ENCODE peak calls at places on chromosome 10, in eight cellular contexts. O is sciatic nerve; R is naive thymus-derived CD4-positive, alpha-beta T cell; U is HFFc6; J is mesenchymal stem cell; S is NCI-H526; F is brain microvascular endothelial cell; M is iris pigment epithelial cell. Q is an unnamed sample.

GRCh38 chr10:95121904-95122303 is 52.6 kb upstream of the CYP2C8 start:
- DNase-seq in O (no peak), R (no peak), U (no peak), J (peak; percentile 17), S (no peak), F (no peak), M (peak; percentile 16), Q (peak; percentile 16)

GRCh38 chr10:92011560-92012214 is 88.1 kb downstream of the BTAF1 start:
- DNase-seq in O (no peak), R (no peak), U (peak; percentile 75), J (peak; percentile 59), S (no peak), F (peak; percentile 41), M (peak; percentile 82), Q (peak; percentile 75)

GRCh38 chr10:96832721-96833219 is 672 bp downstream of the LCOR start:
- DNase-seq in O (peak; percentile 91), R (peak; percentile 94), U (peak; percentile 70), J (peak; percentile 79), S (peak; percentile 86), F (peak; percentile 53), M (peak; percentile 68), Q (peak; percentile 52)

GRCh38 chr10:767211-767610 is 77.7 kb upstream of the DIP2C start:
- DNase-seq in O (no peak), R (no peak), U (no peak), J (no peak), S (no peak), F (no peak), M (no peak), Q (peak; percentile 32)

GRCh38 chr10:61028861-61029361 is 84.9 kb upstream of the RHOBTB1 start:
- DNase-seq in O (no peak), R (no peak), U (peak; percentile 59), J (peak; percentile 38), S (no peak), F (peak; percentile 56), M (no peak), Q (peak; percentile 61)

GRCh38 chr10:128474571-128474970 is 348.3 kb upstream of the MKI67 start:
- DNase-seq in O (no peak), R (no peak), U (no peak), J (no peak), S (no peak), F (no peak), M (no peak), Q (no peak)

GRCh38 chr10:25912796-25913195 is 21.2 kb upstream of the MYO3A start:
- DNase-seq in O (no peak), R (no peak), U (no peak), J (no peak), S (no peak), F (no peak), M (no peak), Q (no peak)

GRCh38 chr10:51860257-51860656 is 160.9 kb upstream of the CSTF2T start:
- DNase-seq in O (no peak), R (no peak), U (peak; percentile 18), J (peak; percentile 41), S (no peak), F (peak; percentile 62), M (peak; percentile 2), Q (peak; percentile 20)

GRCh38 chr10:43201545-43202131 is 63.4 kb downstream of the CSGALNACT2 start:
- DNase-seq in O (peak; percentile 63), R (peak; percentile 18), U (no peak), J (no peak), S (no peak), F (no peak), M (no peak), Q (no peak)

GRCh38 chr10:124003070-124003419 is 90.4 kb downstream of the CHST15 start:
- DNase-seq in O (peak; percentile 43), R (no peak), U (no peak), J (no peak), S (no peak), F (no peak), M (no peak), Q (no peak)

GRCh38 chr10:6278519-6279120 is 75.9 kb downstream of the PFKFB3 start:
- DNase-seq in O (no peak), R (no peak), U (no peak), J (peak; percentile 47), S (no peak), F (peak; percentile 33), M (no peak), Q (peak; percentile 27)

GRCh38 chr10:71513896-71514295 is 117.2 kb downstream of the CDH23 start:
- DNase-seq in O (no peak), R (no peak), U (no peak), J (no peak), S (no peak), F (no peak), M (no peak), Q (no peak)

GRCh38 chr10:89160339-89160738 is 46.8 kb downstream of the CH25H start:
- DNase-seq in O (no peak), R (no peak), U (no peak), J (no peak), S (no peak), F (no peak), M (no peak), Q (no peak)

GRCh38 chr10:132571565-132572544 is 34.3 kb downstream of the INPP5A start:
- DNase-seq in O (no peak), R (peak; percentile 72), U (peak; percentile 85), J (peak; percentile 87), S (peak; percentile 56), F (peak; percentile 84), M (peak; percentile 89), Q (peak; percentile 78)

GRCh38 chr10:117439243-117439912 is 64.1 kb upstream of the PDZD8 start:
- DNase-seq in O (peak; percentile 63), R (no peak), U (peak; percentile 91), J (peak; percentile 42), S (no peak), F (no peak), M (peak; percentile 87), Q (peak; percentile 68)

GRCh38 chr10:43867667-43868361 is 219.1 kb upstream of the ZNF32 start:
- DNase-seq in O (peak; percentile 40), R (no peak), U (peak; percentile 93), J (peak; percentile 86), S (no peak), F (peak; percentile 74), M (peak; percentile 74), Q (peak; percentile 73)

GRCh38 chr10:122126763-122127659 is 138.0 kb downstream of the TACC2 start:
- DNase-seq in O (no peak), R (no peak), U (peak; percentile 88), J (peak; percentile 96), S (no peak), F (peak; percentile 89), M (peak; percentile 95), Q (peak; percentile 89)

GRCh38 chr10:72226418-72227027 is 10.4 kb upstream of the ASCC1 start:
- DNase-seq in O (peak; percentile 19), R (no peak), U (no peak), J (no peak), S (no peak), F (no peak), M (no peak), Q (no peak)

GRCh38 chr10:62817120-62817762 is 1.1 kb upstream of the EGR2 start:
- DNase-seq in O (peak; percentile 82), R (peak; percentile 83), U (no peak), J (no peak), S (peak; percentile 26), F (no peak), M (no peak), Q (peak; percentile 45)

GRCh38 chr10:110416776-110417732 is 80.7 kb upstream of the DUSP5 start:
- DNase-seq in O (no peak), R (no peak), U (no peak), J (no peak), S (no peak), F (no peak), M (no peak), Q (no peak)

GRCh38 chr10:45594276-45595157 is 78.1 kb downstream of the ZFAND4 start:
- DNase-seq in O (peak; percentile 96), R (peak; percentile 94), U (peak; percentile 82), J (peak; percentile 90), S (peak; percentile 92), F (peak; percentile 71), M (peak; percentile 86), Q (peak; percentile 81)

GRCh38 chr10:106175760-106176377 is 988.6 kb downstream of the SORCS1 start:
- DNase-seq in O (no peak), R (no peak), U (no peak), J (no peak), S (peak; percentile 1), F (no peak), M (peak; percentile 34), Q (peak; percentile 41)

GRCh38 chr10:4131407-4132215 is 346.6 kb upstream of the KLF6 start:
- DNase-seq in O (no peak), R (no peak), U (peak; percentile 95), J (peak; percentile 94), S (no peak), F (peak; percentile 78), M (peak; percentile 94), Q (peak; percentile 74)

GRCh38 chr10:103693070-103693811 is 162.1 kb downstream of the SH3PXD2A start:
- DNase-seq in O (no peak), R (peak; percentile 48), U (no peak), J (peak; percentile 44), S (peak; percentile 32), F (no peak), M (no peak), Q (no peak)

GRCh38 chr10:49174261-49174925 is 13.8 kb downstream of the TMEM273 start:
- DNase-seq in O (peak; percentile 34), R (no peak), U (no peak), J (no peak), S (no peak), F (no peak), M (no peak), Q (no peak)

GRCh38 chr10:17001961-17002749 is 127.5 kb downstream of the CUBN start:
- DNase-seq in O (no peak), R (no peak), U (peak; percentile 85), J (peak; percentile 99), S (no peak), F (peak; percentile 96), M (peak; percentile 98), Q (peak; percentile 93)

GRCh38 chr10:61215276-61215675 is 237.9 kb downstream of the TMEM26 start:
- DNase-seq in O (no peak), R (no peak), U (no peak), J (no peak), S (no peak), F (no peak), M (no peak), Q (no peak)

GRCh38 chr10:89440262-89440661 is 25.9 kb downstream of the IFIT5 start:
- DNase-seq in O (no peak), R (no peak), U (no peak), J (no peak), S (no peak), F (no peak), M (no peak), Q (no peak)

GRCh38 chr10:132096863-132097478 is 31.2 kb downstream of the JAKMIP3 start:
- DNase-seq in O (peak; percentile 42), R (no peak), U (no peak), J (no peak), S (no peak), F (no peak), M (no peak), Q (no peak)

GRCh38 chr10:79127151-79127961 is 58.6 kb downstream of the ZMIZ1 start:
- DNase-seq in O (no peak), R (no peak), U (no peak), J (peak; percentile 90), S (no peak), F (peak; percentile 87), M (peak; percentile 88), Q (peak; percentile 92)